ENCODE peak calls at places on chromosomes 3 and 15, in seven cellular contexts. One of them, this sample, is unnamed.

GRCh38 chr15:34132881-34133280 is 31.0 kb downstream of the PGBD4 start:
- DNase-seq in spleen: no peak
- DNase-seq in tibial nerve: no peak
- DNase-seq in COR-L47: no peak
- DNase-seq in NCI-H1092: no peak
- DNase-seq in osteocyte: no peak
- DNase-seq in tibial artery: no peak
- DNase-seq in this sample: peak; percentile 71

GRCh38 chr3:21634112-21634511 is 116.9 kb downstream of the ZNF385D start:
- DNase-seq in tibial artery: no peak
- DNase-seq in spleen: no peak
- DNase-seq in COR-L47: no peak
- DNase-seq in tibial nerve: no peak
- DNase-seq in osteocyte: no peak
- DNase-seq in NCI-H1092: no peak
- DNase-seq in this sample: no peak

GRCh38 chr3:134378818-134379217 is 4.6 kb upstream of the AMOTL2 start:
- DNase-seq in osteocyte: peak; percentile 36
- DNase-seq in COR-L47: no peak
- DNase-seq in tibial artery: no peak
- DNase-seq in tibial nerve: no peak
- DNase-seq in spleen: peak; percentile 13
- DNase-seq in NCI-H1092: no peak
- DNase-seq in this sample: no peak

GRCh38 chr3:51024765-51025681 is 350.3 kb downstream of the DOCK3 start:
- DNase-seq in spleen: peak; percentile 84
- DNase-seq in COR-L47: no peak
- DNase-seq in NCI-H1092: no peak
- DNase-seq in osteocyte: no peak
- DNase-seq in tibial nerve: peak; percentile 9
- DNase-seq in tibial artery: no peak
- DNase-seq in this sample: no peak

GRCh38 chr15:32651229-32651837 is 9.8 kb downstream of the SCG5 start:
- DNase-seq in NCI-H1092: no peak
- DNase-seq in tibial nerve: no peak
- DNase-seq in tibial artery: no peak
- DNase-seq in osteocyte: no peak
- DNase-seq in COR-L47: peak; percentile 38
- DNase-seq in spleen: peak; percentile 79
- DNase-seq in this sample: peak; percentile 73

GRCh38 chr15:22962611-22963010 is 17.6 kb downstream of the CYFIP1 start:
- DNase-seq in NCI-H1092: no peak
- DNase-seq in COR-L47: no peak
- DNase-seq in osteocyte: no peak
- DNase-seq in tibial nerve: no peak
- DNase-seq in spleen: peak; percentile 31
- DNase-seq in tibial artery: no peak
- DNase-seq in this sample: no peak

GRCh38 chr3:106332884-106333283 is 464.1 kb upstream of the CBLB start:
- DNase-seq in NCI-H1092: no peak
- DNase-seq in osteocyte: no peak
- DNase-seq in spleen: no peak
- DNase-seq in tibial nerve: no peak
- DNase-seq in COR-L47: no peak
- DNase-seq in tibial artery: no peak
- DNase-seq in this sample: no peak

GRCh38 chr3:121155023-121155422 is 247.0 kb downstream of the STXBP5L start:
- DNase-seq in osteocyte: no peak
- DNase-seq in NCI-H1092: no peak
- DNase-seq in tibial nerve: no peak
- DNase-seq in COR-L47: no peak
- DNase-seq in spleen: no peak
- DNase-seq in tibial artery: no peak
- DNase-seq in this sample: no peak

GRCh38 chr15:52709172-52709979 is 30.2 kb upstream of the ATOSA start:
- DNase-seq in tibial nerve: no peak
- DNase-seq in spleen: peak; percentile 87
- DNase-seq in osteocyte: no peak
- DNase-seq in COR-L47: no peak
- DNase-seq in tibial artery: no peak
- DNase-seq in NCI-H1092: no peak
- DNase-seq in this sample: no peak

GRCh38 chr3:99586680-99587079 is 51.7 kb upstream of the COL8A1 start:
- DNase-seq in tibial nerve: no peak
- DNase-seq in spleen: no peak
- DNase-seq in tibial artery: no peak
- DNase-seq in osteocyte: no peak
- DNase-seq in COR-L47: no peak
- DNase-seq in NCI-H1092: no peak
- DNase-seq in this sample: peak; percentile 19

GRCh38 chr3:16060945-16061344 is 113.5 kb upstream of the GALNT15 start:
- DNase-seq in osteocyte: no peak
- DNase-seq in tibial nerve: peak; percentile 64
- DNase-seq in NCI-H1092: no peak
- DNase-seq in COR-L47: no peak
- DNase-seq in spleen: no peak
- DNase-seq in tibial artery: peak; percentile 83
- DNase-seq in this sample: peak; percentile 77

GRCh38 chr3:187212705-187213104 is 15.4 kb downstream of the RTP1 start:
- DNase-seq in NCI-H1092: no peak
- DNase-seq in spleen: no peak
- DNase-seq in tibial artery: no peak
- DNase-seq in COR-L47: no peak
- DNase-seq in tibial nerve: no peak
- DNase-seq in osteocyte: no peak
- DNase-seq in this sample: no peak

GRCh38 chr3:188240189-188240981 is 86.4 kb downstream of the LPP start:
- DNase-seq in spleen: no peak
- DNase-seq in tibial artery: no peak
- DNase-seq in osteocyte: no peak
- DNase-seq in tibial nerve: no peak
- DNase-seq in COR-L47: no peak
- DNase-seq in NCI-H1092: no peak
- DNase-seq in this sample: no peak

GRCh38 chr3:36416660-36417059 is 36.4 kb downstream of the STAC start:
- DNase-seq in tibial artery: no peak
- DNase-seq in COR-L47: no peak
- DNase-seq in NCI-H1092: no peak
- DNase-seq in spleen: no peak
- DNase-seq in tibial nerve: no peak
- DNase-seq in osteocyte: no peak
- DNase-seq in this sample: no peak

GRCh38 chr15:67997996-67998395 is 56.1 kb upstream of the PIAS1 start:
- DNase-seq in NCI-H1092: no peak
- DNase-seq in spleen: no peak
- DNase-seq in tibial artery: no peak
- DNase-seq in COR-L47: no peak
- DNase-seq in osteocyte: no peak
- DNase-seq in tibial nerve: no peak
- DNase-seq in this sample: no peak

GRCh38 chr3:150296123-150296750 is 111.9 kb upstream of the TSC22D2 start:
- DNase-seq in spleen: no peak
- DNase-seq in osteocyte: no peak
- DNase-seq in tibial artery: no peak
- DNase-seq in COR-L47: no peak
- DNase-seq in NCI-H1092: no peak
- DNase-seq in tibial nerve: no peak
- DNase-seq in this sample: no peak

GRCh38 chr15:40103864-40104271 is 4.8 kb downstream of the BMF start:
- DNase-seq in spleen: peak; percentile 63
- DNase-seq in NCI-H1092: peak; percentile 17
- DNase-seq in tibial nerve: no peak
- DNase-seq in COR-L47: no peak
- DNase-seq in osteocyte: no peak
- DNase-seq in tibial artery: no peak
- DNase-seq in this sample: peak; percentile 53

GRCh38 chr3:195068481-195069080 is 202.4 kb downstream of the XXYLT1 start:
- DNase-seq in spleen: peak; percentile 36
- DNase-seq in osteocyte: no peak
- DNase-seq in NCI-H1092: no peak
- DNase-seq in COR-L47: no peak
- DNase-seq in tibial nerve: no peak
- DNase-seq in tibial artery: peak; percentile 13
- DNase-seq in this sample: peak; percentile 7

GRCh38 chr15:83694030-83694429 is 40.1 kb downstream of the ADAMTSL3 start:
- DNase-seq in tibial nerve: no peak
- DNase-seq in tibial artery: no peak
- DNase-seq in NCI-H1092: no peak
- DNase-seq in spleen: no peak
- DNase-seq in osteocyte: no peak
- DNase-seq in COR-L47: no peak
- DNase-seq in this sample: peak; percentile 89

GRCh38 chr3:132624790-132625189 is 27.7 kb downstream of the ACKR4 start:
- DNase-seq in osteocyte: no peak
- DNase-seq in tibial artery: no peak
- DNase-seq in tibial nerve: no peak
- DNase-seq in NCI-H1092: no peak
- DNase-seq in COR-L47: no peak
- DNase-seq in spleen: no peak
- DNase-seq in this sample: no peak